ENCODE peak calls at places on chromosomes 1 and 21, in six cellular contexts. D is NCI-H1436, F is amniotic stem cell, U is erythroblast, M is pancreas, Y is ELF-1. I is an unnamed sample.

GRCh38 chr1:181028241-181029014 is 5.4 kb upstream of the MR1 start:
- DNase-seq in F (no peak), Y (no peak), M (no peak), D (no peak), U (no peak), I (no peak)

GRCh38 chr1:3125546-3126368 is 56.8 kb downstream of the PRDM16 start:
- DNase-seq in F (no peak), U (no peak), Y (no peak), D (no peak), M (peak; percentile 92), I (no peak)

GRCh38 chr1:11458811-11459275 is 20.1 kb upstream of the DISP3 start:
- DNase-seq in Y (no peak), D (no peak), M (no peak), U (no peak), F (no peak), I (no peak)

GRCh38 chr1:1578371-1578940 is 3.8 kb upstream of the SSU72 start:
- DNase-seq in M (no peak), Y (no peak), U (no peak), D (no peak), F (no peak), I (no peak)

GRCh38 chr1:161958425-161958824 is 65.2 kb downstream of the OLFML2B start:
- DNase-seq in M (no peak), F (peak; percentile 17), D (no peak), U (no peak), Y (no peak), I (no peak)

GRCh38 chr1:117523111-117523510 is 82.7 kb upstream of the TENT5C start:
- DNase-seq in F (no peak), Y (no peak), D (no peak), U (no peak), M (no peak), I (no peak)

GRCh38 chr1:8742022-8742924 is 75.2 kb downstream of the RERE start:
- DNase-seq in D (no peak), F (no peak), U (no peak), Y (no peak), M (no peak), I (no peak)

GRCh38 chr1:241985787-241986186 is 13.1 kb downstream of the MAP1LC3C start:
- DNase-seq in M (no peak), Y (peak; percentile 55), F (peak; percentile 30), D (peak; percentile 17), U (peak; percentile 39), I (no peak)

GRCh38 chr1:185337221-185337620 is 20.2 kb upstream of the IVNS1ABP start:
- DNase-seq in M (no peak), F (no peak), U (no peak), D (no peak), Y (no peak), I (no peak)

GRCh38 chr1:162206300-162206699 is 136.8 kb downstream of the NOS1AP start:
- DNase-seq in D (no peak), Y (no peak), U (no peak), M (no peak), F (no peak), I (no peak)

GRCh38 chr1:183227963-183228649 is 42.0 kb downstream of the LAMC2 start:
- DNase-seq in M (no peak), F (no peak), Y (peak; percentile 82), D (peak; percentile 28), U (peak; percentile 60), I (no peak)

GRCh38 chr1:1941211-1941841 is 22.2 kb upstream of the TMEM52 start:
- DNase-seq in Y (no peak), F (no peak), U (no peak), D (no peak), M (peak; percentile 45), I (no peak)

GRCh38 chr1:115320368-115320767 is 17.7 kb downstream of the NGF start:
- DNase-seq in M (no peak), Y (no peak), D (no peak), F (no peak), U (no peak), I (no peak)

GRCh38 chr21:45078877-45079281 is 4.5 kb downstream of the ADARB1 start:
- DNase-seq in U (no peak), Y (no peak), M (no peak), D (no peak), F (no peak), I (peak; percentile 50)

GRCh38 chr1:108863984-108864383 is 7.1 kb upstream of the AKNAD1 start:
- DNase-seq in D (no peak), M (no peak), F (no peak), Y (no peak), U (no peak), I (no peak)

GRCh38 chr1:35717911-35718476 is 690 bp downstream of the C1orf216 start:
- DNase-seq in D (peak; percentile 3), F (peak; percentile 14), M (no peak), U (peak; percentile 67), Y (peak; percentile 64), I (no peak)

GRCh38 chr1:2110191-2110737 is 60.1 kb downstream of the PRKCZ start:
- DNase-seq in Y (no peak), D (no peak), F (no peak), M (peak; percentile 53), U (no peak), I (no peak)

GRCh38 chr1:54810144-54810942 is 9.2 kb upstream of the TTC22 start:
- DNase-seq in F (peak; percentile 31), Y (peak; percentile 78), U (peak; percentile 61), M (no peak), D (peak; percentile 50), I (no peak)